ENCODE peak calls at places on chromosomes 2 and 18, in six cellular contexts. L is dorsolateral prefrontal cortex; D is fibroblast of the aortic adventitia; A is fibroblast of pulmonary artery; M is Karpas-422; F is CD8-positive, alpha-beta memory T cell. S is an unnamed sample.
A peak's percentile ranks its signal among the peaks of the same experiment; 100 is the strongest.

GRCh38 chr2:238264072-238264460 is 24.2 kb upstream of the HES6 start:
- DNase-seq in L (no peak), D (no peak), A (no peak), M (no peak), F (no peak), S (no peak)

GRCh38 chr2:157261199-157261782 is 3.8 kb downstream of the GALNT5 start:
- DNase-seq in L (no peak), D (peak; percentile 60), A (peak; percentile 51), M (no peak), F (no peak), S (peak; percentile 78)

GRCh38 chr18:46388295-46388694 is 268.7 kb downstream of the LOXHD1 start:
- DNase-seq in L (no peak), D (no peak), A (no peak), M (no peak), F (no peak), S (no peak)

GRCh38 chr2:143422681-143423080 is 293.5 kb downstream of the ARHGAP15 start:
- DNase-seq in L (no peak), D (no peak), A (no peak), M (no peak), F (no peak), S (no peak)

GRCh38 chr2:110714824-110715223 is 17.5 kb upstream of the ACOXL start:
- DNase-seq in L (no peak), D (no peak), A (no peak), M (no peak), F (no peak), S (no peak)

GRCh38 chr2:213161759-213162514 is 10.5 kb upstream of the IKZF2 start:
- DNase-seq in L (no peak), D (peak; percentile 84), A (peak; percentile 58), M (no peak), F (no peak), S (peak; percentile 73)

GRCh38 chr2:226676618-226677017 is 123.0 kb downstream of the IRS1 start:
- DNase-seq in L (no peak), D (no peak), A (no peak), M (no peak), F (no peak), S (no peak)

GRCh38 chr2:31426096-31426495 is 11.6 kb upstream of the XDH start:
- DNase-seq in L (no peak), D (no peak), A (no peak), M (no peak), F (no peak), S (no peak)

GRCh38 chr2:57760448-57760847 is 286.2 kb upstream of the VRK2 start:
- DNase-seq in L (no peak), D (no peak), A (no peak), M (no peak), F (no peak), S (no peak)

GRCh38 chr2:46434851-46435273 is 44.5 kb upstream of the TMEM247 start:
- DNase-seq in L (no peak), D (peak; percentile 55), A (peak; percentile 30), M (no peak), F (no peak), S (peak; percentile 58)

GRCh38 chr2:121150126-121150525 is 134.9 kb downstream of the TFCP2L1 start:
- DNase-seq in L (no peak), D (no peak), A (no peak), M (no peak), F (no peak), S (no peak)

GRCh38 chr2:240872317-240873097 is 3.9 kb downstream of the AGXT start:
- DNase-seq in L (no peak), D (no peak), A (no peak), M (no peak), F (no peak), S (no peak)

GRCh38 chr2:11585071-11585470 is 51.2 kb downstream of the GREB1 start:
- DNase-seq in L (no peak), D (no peak), A (no peak), M (no peak), F (no peak), S (no peak)

GRCh38 chr2:144524190-144524957 is 4.5 kb upstream of the ZEB2 start:
- DNase-seq in L (peak; percentile 47), D (peak; percentile 47), A (no peak), M (peak; percentile 73), F (peak; percentile 33), S (no peak)

GRCh38 chr18:72672364-72673151 is 128.4 kb upstream of the CBLN2 start:
- DNase-seq in L (no peak), D (peak; percentile 13), A (peak; percentile 38), M (peak; percentile 85), F (no peak), S (peak; percentile 33)

GRCh38 chr2:190359896-190360376 is 16.5 kb downstream of the INPP1 start:
- DNase-seq in L (peak; percentile 84), D (peak; percentile 87), A (peak; percentile 77), M (no peak), F (no peak), S (peak; percentile 74)
- H3K4me3 ChIP-seq in L (peak overlapping the region; percentile 57), D (peak overlapping the region; percentile 50), A (peak overlapping the region; percentile 52), M (peak overlapping the region; percentile 28), F (peak overlapping the region; percentile 71), S (peak overlapping the region; percentile 21)

DNA sequence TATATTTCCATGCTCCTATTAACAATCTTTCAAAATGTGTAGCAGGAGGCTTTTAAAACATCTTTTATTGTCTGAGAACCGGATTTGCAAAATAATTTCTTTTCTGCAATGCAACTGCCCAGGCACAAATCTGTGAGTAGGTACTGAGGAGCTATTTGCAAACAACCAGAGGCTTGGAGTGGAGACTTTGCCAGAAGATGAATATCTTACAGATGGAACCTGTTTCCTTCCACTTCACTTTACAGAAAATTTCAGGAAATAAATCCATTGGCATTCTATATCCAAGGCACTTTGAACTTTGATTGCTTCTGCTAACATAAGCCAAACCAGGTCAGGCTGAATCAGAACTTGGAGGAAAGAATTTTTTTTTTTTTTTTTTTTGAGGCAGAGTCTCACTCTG is 237.4 kb upstream of the REV1 start:
- DNase-seq in L (no peak), D (no peak), A (no peak), M (no peak), F (no peak), S (no peak)
- H3K4me3 ChIP-seq in L (no peak overlapping the region), D (no peak overlapping the region), A (no peak overlapping the region), M (no peak overlapping the region), F (no peak overlapping the region), S (no peak overlapping the region)

GRCh38 chr2:15532996-15533395 is 28.1 kb downstream of the NBAS start:
- DNase-seq in L (no peak), D (no peak), A (no peak), M (no peak), F (no peak), S (no peak)
- H3K4me3 ChIP-seq in L (no peak overlapping the region), D (no peak overlapping the region), A (no peak overlapping the region), M (no peak overlapping the region), F (no peak overlapping the region), S (no peak overlapping the region)

GRCh38 chr18:48385595-48385994 is 23.6 kb downstream of the ZBTB7C start:
- DNase-seq in L (no peak), D (no peak), A (no peak), M (no peak), F (no peak), S (no peak)
- H3K4me3 ChIP-seq in L (no peak overlapping the region), D (no peak overlapping the region), A (no peak overlapping the region), M (no peak overlapping the region), F (no peak overlapping the region), S (no peak overlapping the region)

GRCh38 chr2:95077521-95077807 is 44.1 kb downstream of the MRPS5 start:
- DNase-seq in L (peak; percentile 71), D (no peak), A (no peak), M (no peak), F (no peak), S (no peak)
- H3K4me3 ChIP-seq in L (no peak overlapping the region), D (no peak overlapping the region), A (no peak overlapping the region), M (no peak overlapping the region), F (no peak overlapping the region), S (no peak overlapping the region)

GRCh38 chr18:4454548-4455112 is 477 bp downstream of the DLGAP1 start:
- DNase-seq in L (no peak), D (no peak), A (no peak), M (no peak), F (no peak), S (no peak)
- H3K4me3 ChIP-seq in L (peak overlapping the region; percentile 72), D (peak overlapping the region; percentile 31), A (no peak overlapping the region), M (no peak overlapping the region), F (no peak overlapping the region), S (no peak overlapping the region)

GRCh38 chr2:100817388-100817985 is 2.5 kb upstream of the NPAS2 start:
- DNase-seq in L (no peak), D (no peak), A (no peak), M (no peak), F (no peak), S (no peak)

GRCh38 chr2:100818606-100819364 is 1.2 kb upstream of the NPAS2 start:
- DNase-seq in L (no peak), D (peak; percentile 80), A (peak; percentile 93), M (no peak), F (no peak), S (peak; percentile 73)

GRCh38 chr2:100819365-100820345 is at the start of gene NPAS2:
- DNase-seq in L (no peak), D (peak; percentile 49), A (peak; percentile 74), M (no peak), F (no peak), S (peak; percentile 37)

GRCh38 chr2:100820346-100821254 is 661 bp downstream of the NPAS2 start:
- DNase-seq in L (no peak), D (no peak), A (no peak), M (no peak), F (no peak), S (no peak)

GRCh38 chr2:100818003-100818605 is 1.8 kb upstream of the NPAS2 start:
- DNase-seq in L (no peak), D (peak; percentile 50), A (peak; percentile 67), M (no peak), F (no peak), S (peak; percentile 33)
- H3K4me3 ChIP-seq in L (peak overlapping the region; percentile 74), D (peak overlapping the region; percentile 86), A (peak overlapping the region; percentile 90), M (no peak overlapping the region), F (no peak overlapping the region), S (peak overlapping the region; percentile 56)

DNA sequence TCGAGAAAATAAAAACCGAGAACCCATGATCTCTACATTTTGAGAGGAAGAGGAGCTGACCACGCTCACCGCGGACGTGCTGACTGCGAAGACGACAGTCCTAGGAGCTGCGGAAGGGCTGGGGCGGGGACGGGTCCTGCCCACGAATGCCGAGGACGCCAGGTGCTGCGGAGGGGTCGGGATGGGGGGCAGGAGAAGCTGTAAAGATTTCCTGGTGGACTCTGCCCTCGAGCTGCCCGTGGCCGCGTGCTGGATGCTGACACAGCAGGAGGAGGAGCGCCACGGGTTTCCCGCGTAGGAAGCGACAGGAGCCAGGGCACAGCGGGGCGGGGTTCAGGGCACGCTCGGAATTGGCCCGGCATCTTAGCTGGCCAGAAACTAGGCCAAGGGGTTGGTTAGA is 22.2 kb downstream of the ZSCAN30 start:
- DNase-seq in L (no peak), D (no peak), A (no peak), M (no peak), F (peak; percentile 7), S (no peak)
- H3K4me3 ChIP-seq in L (peak overlapping the region; percentile 83), D (peak overlapping the region; percentile 40), A (peak overlapping the region; percentile 50), M (no peak overlapping the region), F (peak overlapping the region; percentile 66), S (peak overlapping the region; percentile 36)